ENCODE peak calls at places on chromosomes 2 and 18, in eight cellular contexts. One of them, this sample, is unnamed.

GRCh38 chr2:235116885-235117492 is 165.2 kb downstream of the SH3BP4 start:
- DNase-seq in A549: peak; percentile 58
- DNase-seq in choroid plexus epithelial cell: peak; percentile 66
- DNase-seq in small intestine: peak; percentile 53
- DNase-seq in heart right ventricle: no peak
- DNase-seq in adipocyte: peak; percentile 88
- DNase-seq in body of pancreas: no peak
- DNase-seq in heart left ventricle: no peak
- DNase-seq in this sample: peak; percentile 70

GRCh38 chr2:134934641-134935040 is 16.0 kb downstream of the CCNT2 start:
- DNase-seq in A549: no peak
- DNase-seq in choroid plexus epithelial cell: peak; percentile 58
- DNase-seq in small intestine: peak; percentile 41
- DNase-seq in heart right ventricle: no peak
- DNase-seq in adipocyte: peak; percentile 19
- DNase-seq in body of pancreas: no peak
- DNase-seq in heart left ventricle: no peak
- DNase-seq in this sample: peak; percentile 13

GRCh38 chr2:207219716-207220414 is 54.1 kb upstream of the KLF7 start:
- DNase-seq in A549: peak; percentile 43
- DNase-seq in choroid plexus epithelial cell: peak; percentile 78
- DNase-seq in small intestine: no peak
- DNase-seq in heart right ventricle: no peak
- DNase-seq in adipocyte: peak; percentile 78
- DNase-seq in body of pancreas: no peak
- DNase-seq in heart left ventricle: no peak
- DNase-seq in this sample: peak; percentile 90

GRCh38 chr2:232030229-232030628 is 68.7 kb downstream of the DIS3L2 start:
- DNase-seq in A549: peak; percentile 29
- DNase-seq in choroid plexus epithelial cell: no peak
- DNase-seq in small intestine: peak; percentile 12
- DNase-seq in heart right ventricle: no peak
- DNase-seq in adipocyte: no peak
- DNase-seq in body of pancreas: no peak
- DNase-seq in heart left ventricle: no peak
- DNase-seq in this sample: no peak

GRCh38 chr2:36734304-36734703 is 37.8 kb downstream of the VIT start:
- DNase-seq in A549: no peak
- DNase-seq in choroid plexus epithelial cell: peak; percentile 60
- DNase-seq in small intestine: no peak
- DNase-seq in heart right ventricle: no peak
- DNase-seq in adipocyte: peak; percentile 25
- DNase-seq in body of pancreas: no peak
- DNase-seq in heart left ventricle: no peak
- DNase-seq in this sample: peak; percentile 38

GRCh38 chr2:217289909-217290283 is 430.0 kb upstream of the TNP1 start:
- DNase-seq in A549: no peak
- DNase-seq in choroid plexus epithelial cell: no peak
- DNase-seq in small intestine: peak; percentile 1
- DNase-seq in heart right ventricle: no peak
- DNase-seq in adipocyte: peak; percentile 50
- DNase-seq in body of pancreas: no peak
- DNase-seq in heart left ventricle: no peak
- DNase-seq in this sample: peak; percentile 49

GRCh38 chr2:199692489-199692888 is 158.5 kb downstream of the FTCDNL1 start:
- DNase-seq in A549: no peak
- DNase-seq in choroid plexus epithelial cell: peak; percentile 1
- DNase-seq in small intestine: peak; percentile 3
- DNase-seq in heart right ventricle: no peak
- DNase-seq in adipocyte: peak; percentile 24
- DNase-seq in body of pancreas: peak; percentile 32
- DNase-seq in heart left ventricle: no peak
- DNase-seq in this sample: no peak

GRCh38 chr2:120899373-120899772 is 163.7 kb downstream of the GLI2 start:
- DNase-seq in A549: no peak
- DNase-seq in choroid plexus epithelial cell: no peak
- DNase-seq in small intestine: no peak
- DNase-seq in heart right ventricle: no peak
- DNase-seq in adipocyte: no peak
- DNase-seq in body of pancreas: no peak
- DNase-seq in heart left ventricle: no peak
- DNase-seq in this sample: no peak

GRCh38 chr2:78739282-78739681 is 286.2 kb upstream of the REG3G start:
- DNase-seq in A549: no peak
- DNase-seq in choroid plexus epithelial cell: no peak
- DNase-seq in small intestine: no peak
- DNase-seq in heart right ventricle: no peak
- DNase-seq in adipocyte: no peak
- DNase-seq in body of pancreas: no peak
- DNase-seq in heart left ventricle: no peak
- DNase-seq in this sample: no peak

GRCh38 chr2:162297925-162298552 is 20.4 kb downstream of the IFIH1 start:
- DNase-seq in A549: peak; percentile 75
- DNase-seq in choroid plexus epithelial cell: peak; percentile 90
- DNase-seq in small intestine: peak; percentile 78
- DNase-seq in heart right ventricle: no peak
- DNase-seq in adipocyte: peak; percentile 93
- DNase-seq in body of pancreas: peak; percentile 78
- DNase-seq in heart left ventricle: peak; percentile 66
- DNase-seq in this sample: peak; percentile 68

GRCh38 chr2:18976112-18976961 is 382.1 kb downstream of the OSR1 start:
- DNase-seq in A549: no peak
- DNase-seq in choroid plexus epithelial cell: peak; percentile 93
- DNase-seq in small intestine: no peak
- DNase-seq in heart right ventricle: no peak
- DNase-seq in adipocyte: peak; percentile 89
- DNase-seq in body of pancreas: no peak
- DNase-seq in heart left ventricle: no peak
- DNase-seq in this sample: peak; percentile 90

GRCh38 chr2:44118257-44118656 is 50.4 kb upstream of the PPM1B start:
- DNase-seq in A549: no peak
- DNase-seq in choroid plexus epithelial cell: peak; percentile 51
- DNase-seq in small intestine: no peak
- DNase-seq in heart right ventricle: no peak
- DNase-seq in adipocyte: no peak
- DNase-seq in body of pancreas: no peak
- DNase-seq in heart left ventricle: no peak
- DNase-seq in this sample: peak; percentile 46

GRCh38 chr2:168254158-168254935 is 7.0 kb upstream of the STK39 start:
- DNase-seq in A549: peak; percentile 13
- DNase-seq in choroid plexus epithelial cell: peak; percentile 38
- DNase-seq in small intestine: peak; percentile 35
- DNase-seq in heart right ventricle: no peak
- DNase-seq in adipocyte: peak; percentile 72
- DNase-seq in body of pancreas: no peak
- DNase-seq in heart left ventricle: no peak
- DNase-seq in this sample: peak; percentile 56

GRCh38 chr2:212517693-212518092 is 20.9 kb downstream of the ERBB4 start:
- DNase-seq in A549: no peak
- DNase-seq in choroid plexus epithelial cell: no peak
- DNase-seq in small intestine: no peak
- DNase-seq in heart right ventricle: no peak
- DNase-seq in adipocyte: peak; percentile 33
- DNase-seq in body of pancreas: no peak
- DNase-seq in heart left ventricle: no peak
- DNase-seq in this sample: no peak

GRCh38 chr18:79634593-79634992 is 45.0 kb upstream of the CTDP1 start:
- DNase-seq in A549: no peak
- DNase-seq in choroid plexus epithelial cell: no peak
- DNase-seq in small intestine: no peak
- DNase-seq in heart right ventricle: no peak
- DNase-seq in adipocyte: no peak
- DNase-seq in body of pancreas: no peak
- DNase-seq in heart left ventricle: no peak
- DNase-seq in this sample: peak; percentile 71

GRCh38 chr2:222174450-222174849 is 124.3 kb downstream of the PAX3 start:
- DNase-seq in A549: no peak
- DNase-seq in choroid plexus epithelial cell: no peak
- DNase-seq in small intestine: no peak
- DNase-seq in heart right ventricle: no peak
- DNase-seq in adipocyte: no peak
- DNase-seq in body of pancreas: no peak
- DNase-seq in heart left ventricle: no peak
- DNase-seq in this sample: no peak

GRCh38 chr2:134660619-134661403 is 58.0 kb downstream of the TMEM163 start:
- DNase-seq in A549: no peak
- DNase-seq in choroid plexus epithelial cell: no peak
- DNase-seq in small intestine: no peak
- DNase-seq in heart right ventricle: no peak
- DNase-seq in adipocyte: no peak
- DNase-seq in body of pancreas: no peak
- DNase-seq in heart left ventricle: no peak
- DNase-seq in this sample: no peak

GRCh38 chr18:22032392-22032961 is 136.9 kb upstream of the GATA6 start:
- DNase-seq in A549: peak; percentile 86
- DNase-seq in choroid plexus epithelial cell: peak; percentile 73
- DNase-seq in small intestine: peak; percentile 47
- DNase-seq in heart right ventricle: no peak
- DNase-seq in adipocyte: peak; percentile 45
- DNase-seq in body of pancreas: peak; percentile 34
- DNase-seq in heart left ventricle: no peak
- DNase-seq in this sample: peak; percentile 95

GRCh38 chr18:3675446-3675845 is 225.5 kb downstream of the TGIF1 start:
- DNase-seq in A549: peak; percentile 77
- DNase-seq in choroid plexus epithelial cell: no peak
- DNase-seq in small intestine: no peak
- DNase-seq in heart right ventricle: no peak
- DNase-seq in adipocyte: peak; percentile 14
- DNase-seq in body of pancreas: no peak
- DNase-seq in heart left ventricle: no peak
- DNase-seq in this sample: peak; percentile 45

GRCh38 chr2:3035385-3036050 is 342.1 kb downstream of the EIPR1 start:
- DNase-seq in A549: no peak
- DNase-seq in choroid plexus epithelial cell: no peak
- DNase-seq in small intestine: no peak
- DNase-seq in heart right ventricle: no peak
- DNase-seq in adipocyte: no peak
- DNase-seq in body of pancreas: no peak
- DNase-seq in heart left ventricle: no peak
- DNase-seq in this sample: no peak

DNA sequence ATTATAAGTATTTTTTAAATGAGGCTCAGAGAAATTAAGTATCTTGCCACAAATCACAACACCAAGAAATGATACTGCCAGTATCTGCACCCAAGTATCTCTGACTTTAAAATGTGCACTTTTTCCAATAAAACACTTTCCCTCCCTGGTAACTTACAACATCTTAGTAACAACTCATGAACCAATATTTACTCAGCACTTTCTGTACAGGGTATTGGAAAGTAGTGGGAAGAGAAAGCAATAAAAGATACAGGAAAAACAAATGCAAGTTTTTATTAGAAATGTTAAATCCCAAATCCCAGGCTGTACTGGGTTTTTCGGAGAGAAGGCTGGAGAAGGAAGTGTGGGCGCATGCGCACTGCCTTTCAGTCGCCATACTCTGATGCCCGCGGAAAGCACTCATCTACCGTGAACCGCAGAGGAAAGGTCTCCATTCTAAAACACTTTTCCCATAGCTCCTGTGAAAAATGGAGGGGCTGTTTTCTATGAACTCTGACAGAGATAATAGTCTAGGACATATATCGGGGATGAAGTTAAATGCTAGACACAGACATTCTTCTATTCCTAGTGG is 52.1 kb downstream of the L3MBTL4 start:
- DNase-seq in A549: peak; percentile 5
- DNase-seq in choroid plexus epithelial cell: no peak
- DNase-seq in small intestine: no peak
- DNase-seq in heart right ventricle: no peak
- DNase-seq in adipocyte: no peak
- DNase-seq in body of pancreas: no peak
- DNase-seq in heart left ventricle: no peak
- DNase-seq in this sample: no peak
- H3K4me3 ChIP-seq in A549: peak overlapping the region; percentile 24
- H3K4me3 ChIP-seq in choroid plexus epithelial cell: no peak overlapping the region
- H3K4me3 ChIP-seq in small intestine: no peak overlapping the region
- H3K4me3 ChIP-seq in heart right ventricle: no peak overlapping the region
- H3K4me3 ChIP-seq in adipocyte: no peak overlapping the region
- H3K4me3 ChIP-seq in body of pancreas: no peak overlapping the region
- H3K4me3 ChIP-seq in heart left ventricle: no peak overlapping the region
- H3K4me3 ChIP-seq in this sample: no peak overlapping the region

GRCh38 chr2:230847883-230848388 is 16.8 kb upstream of the ITM2C start:
- DNase-seq in A549: peak; percentile 83
- DNase-seq in choroid plexus epithelial cell: peak; percentile 88
- DNase-seq in small intestine: peak; percentile 80
- DNase-seq in heart right ventricle: peak; percentile 89
- DNase-seq in adipocyte: peak; percentile 93
- DNase-seq in body of pancreas: peak; percentile 83
- DNase-seq in heart left ventricle: peak; percentile 83
- DNase-seq in this sample: peak; percentile 92
- H3K4me3 ChIP-seq in A549: no peak overlapping the region
- H3K4me3 ChIP-seq in choroid plexus epithelial cell: peak overlapping the region; percentile 45
- H3K4me3 ChIP-seq in small intestine: no peak overlapping the region
- H3K4me3 ChIP-seq in heart right ventricle: peak overlapping the region; percentile 4
- H3K4me3 ChIP-seq in adipocyte: peak overlapping the region; percentile 58
- H3K4me3 ChIP-seq in body of pancreas: no peak overlapping the region
- H3K4me3 ChIP-seq in heart left ventricle: peak overlapping the region; percentile 30
- H3K4me3 ChIP-seq in this sample: no peak overlapping the region

GRCh38 chr2:22143840-22144239 is 1020.1 kb downstream of the TDRD15 start:
- DNase-seq in A549: no peak
- DNase-seq in choroid plexus epithelial cell: no peak
- DNase-seq in small intestine: no peak
- DNase-seq in heart right ventricle: no peak
- DNase-seq in adipocyte: no peak
- DNase-seq in body of pancreas: no peak
- DNase-seq in heart left ventricle: no peak
- DNase-seq in this sample: no peak
- H3K4me3 ChIP-seq in A549: no peak overlapping the region
- H3K4me3 ChIP-seq in choroid plexus epithelial cell: no peak overlapping the region
- H3K4me3 ChIP-seq in small intestine: no peak overlapping the region
- H3K4me3 ChIP-seq in heart right ventricle: no peak overlapping the region
- H3K4me3 ChIP-seq in adipocyte: no peak overlapping the region
- H3K4me3 ChIP-seq in body of pancreas: no peak overlapping the region
- H3K4me3 ChIP-seq in heart left ventricle: no peak overlapping the region
- H3K4me3 ChIP-seq in this sample: no peak overlapping the region

DNA sequence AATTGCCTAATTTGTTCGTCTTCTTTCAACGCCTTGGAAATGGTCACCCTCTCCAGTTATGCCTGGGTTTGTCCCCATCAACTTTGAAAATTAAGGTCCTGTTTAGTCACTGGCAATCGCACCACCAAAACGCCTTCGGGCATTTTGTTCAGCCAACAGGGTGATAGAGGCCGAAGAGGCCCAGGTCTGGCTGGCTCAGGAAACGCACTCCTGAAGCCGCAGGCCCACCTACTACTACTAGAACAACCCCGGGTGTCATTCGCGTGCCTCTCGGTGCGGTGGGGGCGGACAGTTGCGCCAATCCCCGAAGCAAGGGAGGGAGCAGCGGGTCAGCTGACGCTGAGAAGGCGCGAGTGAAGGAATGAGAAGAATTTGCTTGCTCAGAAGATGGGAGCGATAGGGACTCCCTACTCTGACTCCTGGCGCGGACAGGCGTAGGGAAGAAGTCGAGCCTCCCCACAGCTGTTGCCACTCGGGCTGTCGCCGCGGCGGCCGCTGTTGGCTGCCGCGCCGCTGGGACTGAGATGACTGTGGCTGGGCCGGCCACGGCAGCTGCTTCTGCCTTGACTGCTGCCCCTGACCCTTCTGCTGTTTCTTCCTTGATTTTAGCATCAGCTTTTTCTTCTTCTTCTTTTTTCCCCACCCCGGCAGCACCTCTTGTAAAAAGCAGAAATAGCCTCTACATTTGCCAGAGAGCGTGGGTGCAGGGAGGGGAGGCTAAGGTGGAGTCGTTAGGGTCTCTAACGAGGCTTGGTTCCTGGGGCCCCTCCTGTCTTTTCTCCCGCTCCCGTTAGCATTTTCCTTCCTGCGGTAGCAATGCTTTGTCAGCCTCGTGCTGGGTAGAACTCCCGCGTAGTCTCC is 387.6 kb downstream of the FIGN start:
- DNase-seq in A549: peak; percentile 92
- DNase-seq in choroid plexus epithelial cell: peak; percentile 96
- DNase-seq in small intestine: peak; percentile 57
- DNase-seq in heart right ventricle: peak; percentile 74
- DNase-seq in adipocyte: peak; percentile 92
- DNase-seq in body of pancreas: peak; percentile 69
- DNase-seq in heart left ventricle: peak; percentile 76
- DNase-seq in this sample: no peak
- H3K4me3 ChIP-seq in A549: peak overlapping the region; percentile 44
- H3K4me3 ChIP-seq in choroid plexus epithelial cell: peak overlapping the region; percentile 57
- H3K4me3 ChIP-seq in small intestine: no peak overlapping the region
- H3K4me3 ChIP-seq in heart right ventricle: peak overlapping the region; percentile 41
- H3K4me3 ChIP-seq in adipocyte: peak overlapping the region; percentile 75
- H3K4me3 ChIP-seq in body of pancreas: no peak overlapping the region
- H3K4me3 ChIP-seq in heart left ventricle: peak overlapping the region; percentile 55
- H3K4me3 ChIP-seq in this sample: no peak overlapping the region